ENCODE peak calls at places on chromosomes 2 and 18, in six cellular contexts. Z is mesenchymal stem cell, V is neuronal stem cell, Y is mesendoderm, N is IMR-90, S is trophoblast cell. I is an unnamed sample.
A peak's percentile ranks its signal among the peaks of the same experiment; 100 is the strongest.

GRCh38 chr2:202221873-202222272 is 16.5 kb downstream of the SUMO1 start:
- DNase-seq in Z (peak; percentile 54), V (no peak), Y (peak; percentile 77), N (peak; percentile 56), S (no peak), I (no peak)

GRCh38 chr2:9354318-9354717 is 69.0 kb downstream of the ITGB1BP1 start:
- DNase-seq in Z (no peak), V (no peak), Y (no peak), N (no peak), S (no peak), I (no peak)

GRCh38 chr2:71852141-71852711 is 295.4 kb downstream of the CYP26B1 start:
- DNase-seq in Z (no peak), V (no peak), Y (no peak), N (no peak), S (no peak), I (peak; percentile 33)

GRCh38 chr2:209602259-209602658 is 169.4 kb upstream of the UNC80 start:
- DNase-seq in Z (no peak), V (no peak), Y (no peak), N (no peak), S (no peak), I (no peak)

GRCh38 chr2:151043484-151043883 is 218.2 kb downstream of the RBM43 start:
- DNase-seq in Z (no peak), V (no peak), Y (no peak), N (peak; percentile 91), S (no peak), I (no peak)

GRCh38 chr2:48912110-48912509 is 156.6 kb upstream of the LHCGR start:
- DNase-seq in Z (no peak), V (no peak), Y (peak; percentile 44), N (no peak), S (no peak), I (no peak)

GRCh38 chr18:57426187-57426586 is 9.0 kb upstream of the ONECUT2 start:
- DNase-seq in Z (no peak), V (no peak), Y (no peak), N (no peak), S (no peak), I (no peak)

GRCh38 chr2:42474765-42475454 is 18.9 kb downstream of the KCNG3 start:
- DNase-seq in Z (no peak), V (no peak), Y (no peak), N (no peak), S (no peak), I (no peak)

GRCh38 chr2:18266188-18266587 is 294.3 kb downstream of the RDH14 start:
- DNase-seq in Z (no peak), V (no peak), Y (peak; percentile 14), N (no peak), S (no peak), I (no peak)

GRCh38 chr2:19021721-19022120 is 336.7 kb downstream of the OSR1 start:
- DNase-seq in Z (peak; percentile 29), V (no peak), Y (no peak), N (peak; percentile 89), S (no peak), I (no peak)

GRCh38 chr2:59706729-59707128 is 846.7 kb downstream of the BCL11A start:
- DNase-seq in Z (no peak), V (no peak), Y (no peak), N (no peak), S (peak; percentile 48), I (no peak)

GRCh38 chr2:225090746-225091145 is 48.5 kb upstream of the DOCK10 start:
- DNase-seq in Z (peak; percentile 8), V (no peak), Y (no peak), N (peak; percentile 65), S (no peak), I (no peak)

GRCh38 chr2:62313433-62314227 is 117.7 kb downstream of the B3GNT2 start:
- DNase-seq in Z (no peak), V (no peak), Y (no peak), N (no peak), S (no peak), I (no peak)

GRCh38 chr2:46848446-46848845 is 67.2 kb downstream of the MCFD2 start:
- DNase-seq in Z (no peak), V (no peak), Y (no peak), N (no peak), S (no peak), I (no peak)

GRCh38 chr2:10366601-10367270 is 64.0 kb downstream of the HPCAL1 start:
- DNase-seq in Z (no peak), V (no peak), Y (no peak), N (no peak), S (no peak), I (no peak)

GRCh38 chr18:79318142-79318673 is 77.5 kb upstream of the NFATC1 start:
- DNase-seq in Z (no peak), V (no peak), Y (no peak), N (no peak), S (no peak), I (no peak)
- H2AK5ac ChIP-seq in Z (no peak overlapping the region), V (no peak overlapping the region), Y (no peak overlapping the region), N (no peak overlapping the region), S (no peak overlapping the region), I (no peak overlapping the region)

GRCh38 chr2:38626326-38627031 is 23.8 kb upstream of the HNRNPLL start:
- DNase-seq in Z (no peak), V (no peak), Y (peak; percentile 31), N (no peak), S (no peak), I (no peak)
- H3K18ac ChIP-seq in Z (no peak overlapping the region), V (no peak overlapping the region), Y (no peak overlapping the region), N (no peak overlapping the region), S (no peak overlapping the region), I (no peak overlapping the region)

GRCh38 chr2:207138573-207139297 is 27.0 kb downstream of the KLF7 start:
- DNase-seq in Z (no peak), V (no peak), Y (no peak), N (no peak), S (no peak), I (no peak)
- H2AK5ac ChIP-seq in Z (peak overlapping the region; percentile 91), V (no peak overlapping the region), Y (no peak overlapping the region), N (no peak overlapping the region), S (no peak overlapping the region), I (no peak overlapping the region)

GRCh38 chr2:105224444-105224843 is 17.1 kb upstream of the GPR45 start:
- DNase-seq in Z (no peak), V (no peak), Y (peak; percentile 27), N (no peak), S (no peak), I (peak; percentile 36)
- H3K18ac ChIP-seq in Z (no peak overlapping the region), V (no peak overlapping the region), Y (no peak overlapping the region), N (no peak overlapping the region), S (no peak overlapping the region), I (no peak overlapping the region)

GRCh38 chr2:64627860-64628841 is 25.6 kb downstream of the SERTAD2 start:
- DNase-seq in Z (no peak), V (no peak), Y (no peak), N (no peak), S (no peak), I (no peak)

GRCh38 chr2:64629329-64629781 is 24.4 kb downstream of the SERTAD2 start:
- DNase-seq in Z (no peak), V (no peak), Y (no peak), N (no peak), S (no peak), I (no peak)

GRCh38 chr2:64625352-64626145 is 28.2 kb downstream of the SERTAD2 start:
- DNase-seq in Z (no peak), V (no peak), Y (peak; percentile 58), N (no peak), S (no peak), I (peak; percentile 64)

GRCh38 chr2:64626146-64626809 is 27.4 kb downstream of the SERTAD2 start:
- DNase-seq in Z (no peak), V (no peak), Y (no peak), N (no peak), S (no peak), I (no peak)

DNA sequence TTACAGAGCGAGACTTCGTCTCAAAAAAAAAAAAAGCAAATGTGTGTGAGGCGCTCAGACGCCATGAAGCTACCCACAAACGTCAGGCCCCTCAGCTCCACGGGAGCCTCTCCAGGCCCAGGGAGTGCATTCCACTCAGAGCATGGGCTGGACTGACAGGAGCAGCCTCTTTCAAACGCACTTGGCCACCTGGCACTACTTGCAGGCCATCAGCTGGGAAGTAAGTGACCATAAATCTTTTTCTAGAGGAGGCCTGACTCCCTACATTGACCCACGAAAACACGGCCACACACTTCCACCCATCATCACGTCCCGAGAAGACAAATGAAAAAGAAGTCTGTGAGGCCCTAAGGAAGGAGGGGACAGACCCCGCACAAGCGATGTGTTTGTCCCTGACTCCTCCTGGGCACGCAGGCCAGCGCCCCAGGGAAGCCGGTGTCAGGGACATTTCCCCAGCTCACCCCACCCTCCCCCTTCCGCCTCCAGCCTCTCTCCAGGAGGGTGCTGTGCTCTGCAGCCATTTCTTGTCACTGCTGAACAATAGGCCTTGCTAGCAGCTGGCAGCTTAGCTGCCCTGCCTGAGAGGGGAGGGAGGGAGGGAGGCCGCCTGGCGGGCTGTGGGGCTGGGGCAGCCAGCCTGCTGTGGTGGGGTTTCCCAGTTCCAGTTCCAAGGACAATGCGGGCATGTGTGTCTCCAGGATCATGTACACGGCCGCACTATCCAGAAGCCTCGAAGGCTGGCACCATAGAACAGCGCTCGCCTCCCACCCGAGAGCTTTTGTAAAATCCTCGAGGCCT is 26.6 kb downstream of the SERTAD2 start:
- DNase-seq in Z (no peak), V (no peak), Y (no peak), N (no peak), S (no peak), I (peak; percentile 57)
- H2AK5ac ChIP-seq in Z (no peak overlapping the region), V (peak overlapping the region; percentile 72), Y (no peak overlapping the region), N (no peak overlapping the region), S (no peak overlapping the region), I (no peak overlapping the region)

GRCh38 chr2:43642363-43642762 is 5.3 kb downstream of the PLEKHH2 start:
- DNase-seq in Z (no peak), V (no peak), Y (no peak), N (no peak), S (no peak), I (no peak)

GRCh38 chr2:43636616-43637015 is 444 bp upstream of the PLEKHH2 start:
- DNase-seq in Z (no peak), V (no peak), Y (no peak), N (no peak), S (no peak), I (no peak)

GRCh38 chr2:43634604-43635306 is 2.3 kb upstream of the PLEKHH2 start:
- DNase-seq in Z (peak; percentile 36), V (no peak), Y (no peak), N (peak; percentile 89), S (no peak), I (no peak)

GRCh38 chr2:43631918-43632317 is 5.1 kb upstream of the PLEKHH2 start:
- DNase-seq in Z (no peak), V (no peak), Y (no peak), N (no peak), S (no peak), I (no peak)

DNA sequence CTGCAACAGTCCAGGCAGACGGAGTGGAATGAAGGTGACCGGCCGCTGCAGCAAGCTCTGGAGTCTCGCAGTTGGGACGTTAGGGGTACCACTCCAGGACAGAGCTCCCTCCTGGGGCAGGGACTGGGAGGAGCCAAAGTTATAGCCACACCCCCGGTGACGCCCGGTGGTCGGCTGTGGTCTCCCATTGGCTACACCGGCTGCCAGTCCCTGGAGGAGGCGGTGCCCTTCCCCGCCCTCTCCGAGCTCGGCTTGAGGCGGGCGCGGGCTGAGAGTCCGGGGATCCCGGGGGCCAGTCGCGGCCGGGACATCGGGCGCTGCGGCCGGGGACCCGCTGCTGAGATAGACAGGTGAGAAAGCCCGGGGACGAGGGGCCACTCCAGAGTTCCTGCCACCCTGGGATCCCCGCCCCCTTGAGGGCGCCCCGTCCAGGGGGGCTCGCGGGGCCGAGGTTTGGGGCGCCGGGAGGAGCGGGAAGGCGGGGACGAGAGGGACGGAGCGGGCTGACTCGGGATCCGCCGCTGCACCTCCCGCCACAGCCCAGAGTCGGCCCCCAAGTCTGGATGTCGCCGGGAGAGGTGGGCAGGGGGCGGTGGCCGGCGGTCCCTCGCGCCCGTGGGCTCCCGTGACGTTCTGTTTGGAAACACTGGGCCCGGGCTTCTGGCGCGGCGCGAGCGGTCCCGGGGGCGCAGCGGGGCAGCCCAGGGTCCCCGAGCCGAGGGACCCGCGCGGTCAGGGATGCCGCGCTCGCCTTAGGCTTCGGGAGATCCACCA is at the start of gene PLEKHH2:
- DNase-seq in Z (peak; percentile 89), V (peak; percentile 90), Y (peak; percentile 88), N (peak; percentile 83), S (peak; percentile 52), I (peak; percentile 94)
- H3K18ac ChIP-seq in Z (peak within 1 kb of the TSS; percentile 37), V (peak within 1 kb of the TSS; percentile 89), Y (peak within 1 kb of the TSS; percentile 13), N (peak within 1 kb of the TSS; percentile 27), S (no peak within 1 kb of the TSS), I (no peak within 1 kb of the TSS)